ENCODE peak calls at places on chromosomes 16 and 17, in seven cellular contexts. C, L, H, U, S, O and W are unnamed samples.

GRCh38 chr16:1331712-1332617 is 1.5 kb upstream of the BAIAP3 start:
- DNase-seq in H (peak; percentile 33), S (no peak), U (peak; percentile 41), C (no peak), L (peak; percentile 73), O (peak; percentile 84), W (no peak)

GRCh38 chr16:74842413-74842812 is 67.8 kb upstream of the FA2H start:
- DNase-seq in H (no peak), O (no peak), U (no peak), L (no peak), C (no peak), S (no peak), W (no peak)

GRCh38 chr16:19980866-19981265 is 92.8 kb downstream of the GPR139 start:
- DNase-seq in C (no peak), U (no peak), L (no peak), O (peak; percentile 2), S (no peak), H (peak; percentile 21), W (no peak)

GRCh38 chr16:85535352-85536072 is 77.6 kb upstream of the GSE1 start:
- DNase-seq in O (no peak), L (no peak), U (no peak), C (no peak), H (no peak), S (no peak), W (no peak)

GRCh38 chr17:50633683-50634082 is 998 bp upstream of the ABCC3 start:
- DNase-seq in H (no peak), C (no peak), U (no peak), O (no peak), S (no peak), L (no peak), W (no peak)

GRCh38 chr16:84314373-84314772 is 19.7 kb downstream of the WFDC1 start:
- DNase-seq in L (no peak), C (no peak), U (no peak), H (no peak), S (no peak), O (no peak), W (no peak)

GRCh38 chr17:28972437-28972836 is 21.1 kb upstream of the PHF12 start:
- DNase-seq in S (no peak), O (no peak), L (no peak), H (no peak), U (no peak), C (no peak), W (no peak)

GRCh38 chr16:17962726-17963125 is 373.8 kb downstream of the NPIPA8 start:
- DNase-seq in C (no peak), S (no peak), O (no peak), H (no peak), U (no peak), L (no peak), W (no peak)

GRCh38 chr16:85945424-85945751 is 46.4 kb downstream of the IRF8 start:
- DNase-seq in O (no peak), L (no peak), C (no peak), U (no peak), S (no peak), H (no peak), W (no peak)

GRCh38 chr16:88449267-88449561 is 3.9 kb upstream of the ZFPM1 start:
- DNase-seq in L (no peak), O (no peak), S (no peak), U (no peak), C (no peak), H (no peak), W (no peak)

GRCh38 chr16:70391881-70392481 is 45.3 kb downstream of the DDX19A start:
- DNase-seq in L (no peak), H (no peak), C (peak; percentile 66), S (no peak), O (peak; percentile 78), U (no peak), W (no peak)

GRCh38 chr16:4358831-4359561 is 7.9 kb upstream of the PAM16 start:
- DNase-seq in S (no peak), U (peak; percentile 55), L (no peak), H (no peak), O (peak; percentile 46), C (peak; percentile 41), W (peak; percentile 77)

GRCh38 chr16:9647981-9648701 is 534.1 kb downstream of the GRIN2A start:
- DNase-seq in S (peak; percentile 24), C (peak; percentile 40), H (no peak), O (peak; percentile 45), U (no peak), L (no peak), W (peak; percentile 3)

GRCh38 chr17:35051183-35051578 is 12.3 kb downstream of the RFFL start:
- DNase-seq in H (no peak), L (no peak), U (peak; percentile 59), O (peak; percentile 20), C (no peak), S (no peak), W (no peak)

GRCh38 chr17:48816438-48816773 is 623 bp downstream of the TTLL6 start:
- DNase-seq in S (no peak), O (no peak), H (no peak), C (no peak), L (no peak), U (no peak), W (no peak)

GRCh38 chr17:45430738-45431530 is 1.7 kb downstream of the ARHGAP27 start:
- DNase-seq in S (no peak), O (no peak), U (no peak), C (no peak), L (no peak), H (no peak), W (no peak)

GRCh38 chr16:66539628-66540469 is 10.1 kb downstream of the TK2 start:
- DNase-seq in H (no peak), O (peak; percentile 44), U (no peak), L (no peak), S (no peak), C (no peak), W (no peak)

GRCh38 chr16:27526169-27526568 is 23.5 kb downstream of the GTF3C1 start:
- DNase-seq in S (no peak), C (no peak), O (no peak), U (no peak), H (no peak), L (peak; percentile 81), W (no peak)

GRCh38 chr16:28504707-28505404 is 1.8 kb downstream of the IL27 start:
- DNase-seq in S (no peak), L (no peak), U (no peak), O (no peak), C (no peak), H (no peak), W (no peak)

GRCh38 chr17:76104140-76104895 is 731 bp upstream of the EXOC7 start:
- DNase-seq in S (no peak), O (no peak), C (no peak), H (no peak), L (no peak), U (no peak), W (no peak)

GRCh38 chr17:76102944-76103273 is 678 bp downstream of the EXOC7 start:
- DNase-seq in U (no peak), O (no peak), L (no peak), C (no peak), S (no peak), H (no peak), W (no peak)

GRCh38 chr17:76104896-76105231 is 1.3 kb upstream of the EXOC7 start:
- DNase-seq in S (no peak), L (no peak), C (no peak), O (no peak), H (no peak), U (no peak), W (no peak)

GRCh38 chr17:76103274-76104139 is at the start of gene EXOC7:
- DNase-seq in S (peak; percentile 58), L (peak; percentile 92), C (peak; percentile 89), O (peak; percentile 93), H (peak; percentile 90), U (peak; percentile 88), W (peak; percentile 90)

DNA sequence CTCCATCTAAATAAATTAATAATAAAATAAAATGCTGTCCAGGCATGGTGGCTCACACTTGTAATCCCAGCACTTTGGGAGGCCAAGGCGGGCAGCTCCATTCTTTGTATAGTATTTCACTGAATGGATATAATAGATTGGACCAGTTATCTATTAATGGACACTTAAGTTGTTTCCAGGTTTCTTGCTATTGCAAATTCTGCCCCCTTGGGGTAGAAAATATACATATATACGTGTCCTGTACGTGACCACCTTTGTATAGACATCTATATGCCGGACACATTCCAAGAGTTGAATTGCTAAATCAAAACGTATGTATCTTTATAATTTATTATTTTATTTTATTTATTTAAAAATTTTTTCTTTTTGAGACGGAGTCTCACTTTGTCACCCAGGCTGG is 3.9 kb upstream of the EXOC7 start:
- DNase-seq in C (no peak), O (peak; percentile 14), S (no peak), U (no peak), H (peak; percentile 42), L (no peak), W (no peak)
- TF ChIP-seq CTCF in C (no peak), O (peak; percentile 23), S (no peak), U (peak; percentile 30), H (peak; percentile 46), L (no peak), W (peak; percentile 52)

DNA sequence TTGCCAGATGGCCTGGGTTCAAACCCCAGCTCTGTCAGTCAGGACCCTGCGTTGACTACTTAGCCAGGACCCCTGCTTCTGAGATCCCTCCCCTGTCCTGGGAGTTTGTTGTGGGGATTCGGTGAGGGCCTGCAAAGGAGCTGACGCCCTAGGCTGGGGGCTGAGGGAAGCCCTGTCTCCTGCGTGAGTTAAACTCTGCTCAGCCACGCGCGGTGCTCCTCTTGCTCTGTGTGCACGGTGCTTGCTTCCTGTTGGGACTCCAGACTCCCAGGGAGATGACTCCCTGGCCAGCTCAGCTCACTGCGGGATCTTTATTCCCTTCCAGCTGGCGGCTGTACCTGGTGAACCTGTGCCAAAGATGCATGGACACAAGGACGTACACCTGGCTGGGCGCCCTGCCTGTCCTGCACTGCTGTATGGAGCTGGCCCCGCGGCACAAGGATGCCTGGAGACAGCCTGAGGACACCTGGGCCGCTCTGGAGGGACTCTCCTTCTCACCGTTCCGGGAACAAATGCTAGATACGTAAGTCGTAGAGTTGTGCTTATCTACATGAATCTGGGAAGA is 37.4 kb downstream of the RNF213 start:
- DNase-seq in O (no peak), U (no peak), L (no peak), H (no peak), C (no peak), S (no peak), W (no peak)
- TF ChIP-seq CTCF in O (no peak), U (no peak), L (no peak), H (no peak), C (no peak), S (no peak), W (no peak)

GRCh38 chr17:73900516-73900915 is 256.3 kb upstream of the SDK2 start:
- DNase-seq in H (no peak), O (no peak), C (no peak), S (no peak), U (no peak), L (no peak), W (no peak)
- TF ChIP-seq CTCF in H (no peak), O (no peak), C (no peak), S (no peak), U (no peak), L (no peak), W (no peak)

GRCh38 chr16:52976539-52977167 is 76.0 kb downstream of the CHD9NB start:
- DNase-seq in O (peak; percentile 36), H (peak; percentile 7), C (peak; percentile 27), S (no peak), L (no peak), U (no peak), W (no peak)
- TF ChIP-seq CTCF in O (peak; percentile 36), H (peak; percentile 33), C (peak; percentile 30), S (peak; percentile 32), L (peak; percentile 31), U (no peak), W (peak; percentile 37)